ENCODE peak calls at places on chromosomes 11 and 22, in five cellular contexts. H is CD8-positive, alpha-beta memory T cell; O is endodermal cell; U is effector memory CD4-positive, alpha-beta T cell; G is GM23338. R is an unnamed sample.

GRCh38 chr11:72375241-72375640 is 59.1 kb downstream of the CLPB start:
- DNase-seq in H (no peak), O (no peak), U (no peak), G (no peak), R (no peak)

GRCh38 chr22:42994917-42995562 is 19.9 kb downstream of the PACSIN2 start:
- DNase-seq in H (no peak), O (no peak), U (no peak), G (no peak), R (peak; percentile 95)

GRCh38 chr11:134559617-134559992 is 147.6 kb upstream of the B3GAT1 start:
- DNase-seq in H (no peak), O (peak; percentile 39), U (no peak), G (no peak), R (no peak)

GRCh38 chr11:42770444-42771065 is 541.2 kb upstream of the API5 start:
- DNase-seq in H (no peak), O (peak; percentile 69), U (no peak), G (peak; percentile 48), R (no peak)

GRCh38 chr11:14971865-14972580 is at the start of gene CALCA:
- DNase-seq in H (no peak), O (peak; percentile 75), U (no peak), G (peak; percentile 61), R (peak; percentile 50)

GRCh38 chr11:87437844-87438223 is 400.1 kb downstream of the TMEM135 start:
- DNase-seq in H (no peak), O (no peak), U (no peak), G (no peak), R (peak; percentile 62)

GRCh38 chr22:19819209-19819910 is 35.3 kb downstream of the GNB1L start:
- DNase-seq in H (no peak), O (peak; percentile 23), U (no peak), G (no peak), R (peak; percentile 74)

GRCh38 chr11:111296196-111296595 is 2.1 kb upstream of the POU2AF3 start:
- DNase-seq in H (no peak), O (no peak), U (no peak), G (no peak), R (no peak)

GRCh38 chr22:19996694-19997384 is 19.8 kb downstream of the ARVCF start:
- DNase-seq in H (no peak), O (no peak), U (no peak), G (no peak), R (peak; percentile 84)

GRCh38 chr11:2439820-2440219 is 4.5 kb downstream of the TRPM5 start:
- DNase-seq in H (no peak), O (no peak), U (no peak), G (no peak), R (peak; percentile 29)

GRCh38 chr11:63560506-63561179 is 2.5 kb downstream of the PLAAT2 start:
- DNase-seq in H (peak; percentile 52), O (no peak), U (no peak), G (no peak), R (peak; percentile 61)

DNA sequence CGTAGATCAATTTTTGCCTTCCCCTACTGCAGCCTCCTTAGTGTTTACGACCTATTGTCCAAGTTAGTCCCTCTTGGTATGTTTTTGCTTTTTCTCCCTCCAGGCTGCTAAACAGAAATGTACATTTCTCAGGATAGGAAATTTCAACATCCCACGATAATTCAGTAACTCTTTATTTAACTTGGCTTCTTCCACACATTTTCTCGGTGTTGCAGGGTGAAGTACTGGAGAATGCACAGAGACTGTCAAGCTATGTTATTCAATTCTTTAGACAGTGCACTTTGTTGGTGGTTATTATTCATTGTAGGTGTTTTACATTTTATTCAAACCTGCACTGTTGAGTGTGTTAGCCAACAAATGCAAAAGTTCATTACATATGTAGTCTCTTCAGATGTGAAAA is 839.8 kb downstream of the LRRC4C start:
- DNase-seq in H (no peak), O (no peak), U (no peak), G (no peak), R (no peak)
- H3K4me3 ChIP-seq in H (no peak overlapping the region), O (no peak overlapping the region), U (no peak overlapping the region), G (no peak overlapping the region), R (no peak overlapping the region)

GRCh38 chr11:12721816-12722604 is 47.8 kb downstream of the TEAD1 start:
- DNase-seq in H (no peak), O (peak; percentile 63), U (no peak), G (peak; percentile 59), R (no peak)
- H3K27ac ChIP-seq in H (no peak overlapping the region), O (no peak overlapping the region), U (no peak overlapping the region), G (peak overlapping the region; percentile 26), R (no peak overlapping the region)

GRCh38 chr11:4636962-4637661 is at the start of gene OR51D1:
- DNase-seq in H (peak; percentile 46), O (peak; percentile 94), U (peak; percentile 34), G (peak; percentile 89), R (peak; percentile 80)
- H3K4me3 ChIP-seq in H (no peak within 1 kb of the TSS), O (no peak within 1 kb of the TSS), U (no peak within 1 kb of the TSS), G (peak within 1 kb of the TSS; percentile 39), R (peak within 1 kb of the TSS; percentile 38)

DNA sequence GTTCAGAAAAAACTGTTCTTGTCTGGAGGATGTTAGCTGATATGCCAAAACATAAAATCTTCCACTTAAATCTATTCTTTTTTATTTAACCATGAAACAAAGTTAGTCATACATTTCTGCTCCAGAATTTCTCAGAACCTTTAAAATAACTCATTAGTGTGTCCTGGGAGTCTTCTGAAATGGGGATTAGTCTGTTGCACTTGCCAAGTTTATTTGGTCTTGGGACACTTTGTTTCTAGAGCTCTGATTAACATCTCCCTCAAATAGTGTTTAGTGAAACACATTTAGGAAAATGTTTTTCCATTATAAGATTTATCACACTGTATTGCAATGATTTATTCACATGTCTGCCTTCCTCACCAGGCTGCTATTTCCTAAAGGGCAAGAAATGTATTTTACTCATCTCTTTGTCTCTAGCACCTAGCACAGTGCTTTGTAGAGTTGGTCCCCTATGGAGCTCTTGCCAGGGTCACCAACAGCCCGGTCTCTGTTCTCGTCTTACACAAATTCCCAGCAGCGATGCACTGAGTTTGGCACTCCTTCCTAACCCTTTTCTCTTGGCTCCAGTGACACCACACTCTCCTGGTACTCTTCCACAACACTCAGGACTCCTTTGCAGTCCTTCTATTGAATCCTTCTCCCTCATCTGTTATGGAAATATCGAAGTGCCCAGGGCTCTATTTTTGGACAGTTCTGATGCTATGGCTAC is 189.2 kb downstream of the CSNK2A3 start:
- DNase-seq in H (no peak), O (no peak), U (no peak), G (no peak), R (no peak)
- H3K27ac ChIP-seq in H (no peak overlapping the region), O (no peak overlapping the region), U (no peak overlapping the region), G (no peak overlapping the region), R (no peak overlapping the region)

GRCh38 chr11:34501962-34502361 is 11.6 kb downstream of the ELF5 start:
- DNase-seq in H (no peak), O (no peak), U (no peak), G (no peak), R (no peak)
- H3K4me3 ChIP-seq in H (no peak overlapping the region), O (no peak overlapping the region), U (no peak overlapping the region), G (no peak overlapping the region), R (peak overlapping the region; percentile 15)

GRCh38 chr22:29949872-29950271 is 66.9 kb downstream of the MTMR3 start:
- DNase-seq in H (no peak), O (no peak), U (no peak), G (no peak), R (peak; percentile 77)

GRCh38 chr22:29946220-29946619 is 63.2 kb downstream of the MTMR3 start:
- DNase-seq in H (no peak), O (no peak), U (no peak), G (no peak), R (no peak)

GRCh38 chr22:29944339-29944738 is 61.4 kb downstream of the MTMR3 start:
- DNase-seq in H (no peak), O (no peak), U (no peak), G (no peak), R (no peak)

GRCh38 chr22:29945435-29945834 is 62.5 kb downstream of the MTMR3 start:
- DNase-seq in H (no peak), O (no peak), U (no peak), G (no peak), R (no peak)

GRCh38 chr22:29947410-29948387 is 64.7 kb downstream of the MTMR3 start:
- DNase-seq in H (no peak), O (no peak), U (no peak), G (no peak), R (peak; percentile 74)
- H3K27ac ChIP-seq in H (no peak overlapping the region), O (no peak overlapping the region), U (no peak overlapping the region), G (peak overlapping the region; percentile 26), R (peak overlapping the region; percentile 21)

DNA sequence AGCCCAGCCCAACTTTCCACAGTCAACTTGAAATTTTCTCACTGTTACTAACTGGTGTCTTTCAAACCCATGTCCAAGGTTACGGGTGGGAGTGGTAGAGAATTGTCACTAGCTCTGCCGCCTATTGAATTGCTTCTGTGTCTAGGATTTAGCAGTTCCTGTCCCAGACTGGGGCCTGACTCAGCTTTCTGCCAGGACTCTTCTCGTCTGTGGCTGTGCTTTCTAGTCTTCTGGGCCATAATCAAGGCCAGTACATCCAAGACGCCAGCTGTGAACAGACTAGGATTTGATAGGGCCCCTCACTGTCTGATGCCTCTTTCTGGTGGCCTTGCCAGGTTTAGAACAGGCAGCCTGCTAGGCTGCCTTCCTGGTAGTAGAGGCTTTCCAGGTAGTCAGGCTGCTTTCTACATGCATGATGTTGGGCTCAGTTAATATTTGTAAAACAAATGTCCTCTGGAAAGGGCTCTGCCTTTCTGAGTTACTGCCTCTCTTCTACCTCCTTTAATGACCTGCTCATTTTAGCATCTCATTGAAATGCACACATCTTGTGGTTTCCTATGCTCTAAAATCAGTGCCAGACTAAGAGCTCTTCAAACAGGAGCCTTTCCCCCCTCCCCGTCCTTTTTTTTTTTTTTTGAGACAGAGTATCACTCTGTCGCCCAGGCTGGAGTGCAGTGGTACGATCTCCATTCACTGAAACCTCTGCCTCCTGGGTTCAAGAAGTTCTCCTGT is 13.1 kb upstream of the HIKESHI start:
- DNase-seq in H (no peak), O (peak; percentile 47), U (no peak), G (no peak), R (no peak)
- H3K4me3 ChIP-seq in H (no peak overlapping the region), O (no peak overlapping the region), U (no peak overlapping the region), G (no peak overlapping the region), R (no peak overlapping the region)

GRCh38 chr22:44359496-44360110 is 46.9 kb upstream of the SHISAL1 start:
- DNase-seq in H (no peak), O (peak; percentile 20), U (no peak), G (no peak), R (peak; percentile 69)

GRCh38 chr22:44357296-44357961 is 44.7 kb upstream of the SHISAL1 start:
- DNase-seq in H (no peak), O (peak; percentile 64), U (no peak), G (peak; percentile 37), R (peak; percentile 51)

GRCh38 chr22:44360306-44360685 is 47.5 kb upstream of the SHISAL1 start:
- DNase-seq in H (no peak), O (peak; percentile 21), U (no peak), G (no peak), R (peak; percentile 72)

GRCh38 chr22:44357962-44358553 is 45.3 kb upstream of the SHISAL1 start:
- DNase-seq in H (no peak), O (peak; percentile 43), U (no peak), G (no peak), R (peak; percentile 57)

DNA sequence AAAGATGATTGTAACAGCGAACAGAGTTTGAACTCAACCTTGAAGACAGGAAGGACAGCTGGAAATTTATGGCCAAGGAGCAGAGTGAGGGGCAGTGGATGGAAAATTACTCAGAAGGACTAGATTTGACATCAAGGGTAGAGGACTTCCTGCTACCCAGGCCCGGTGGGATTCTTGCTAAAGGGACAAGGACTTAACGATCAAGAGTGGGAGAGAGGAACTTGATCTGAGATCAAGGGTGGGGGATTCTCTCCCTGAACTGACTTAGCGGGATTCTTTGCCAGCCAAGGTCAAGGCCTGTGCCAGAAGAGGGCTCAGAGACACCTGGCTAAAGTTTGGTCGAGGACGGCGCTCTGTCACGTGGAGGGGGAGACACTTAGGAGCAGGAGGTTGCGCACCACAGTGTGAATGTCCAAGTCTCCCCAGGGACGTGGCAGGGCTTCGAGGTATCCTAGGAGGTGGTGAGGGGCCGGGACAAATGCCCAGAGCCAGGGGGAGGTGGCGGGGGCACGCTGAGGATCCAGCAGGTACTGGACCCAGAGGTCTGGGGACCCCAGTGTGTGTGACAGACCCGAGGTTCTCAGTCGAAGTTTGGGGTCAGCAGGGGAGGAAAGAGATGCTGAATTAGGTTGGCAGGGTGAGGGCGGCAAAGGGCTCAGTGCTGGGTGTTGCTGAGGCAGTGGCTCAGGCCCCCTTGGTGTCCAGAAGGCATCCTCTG is 46.1 kb upstream of the SHISAL1 start:
- DNase-seq in H (no peak), O (peak; percentile 38), U (no peak), G (no peak), R (peak; percentile 54)
- H3K27ac ChIP-seq in H (no peak overlapping the region), O (no peak overlapping the region), U (no peak overlapping the region), G (no peak overlapping the region), R (no peak overlapping the region)

R was measured in osteoblast.